ENCODE peak calls at places on chromosomes 6 and 20, in nine cellular contexts. H is breast epithelium; F is hypothalamus; R is kidney glomerular epithelial cell; K is HS-27A; V is GM12864; L is stimulated activated naive CD4-positive, alpha-beta T cell; U is stimulated activated CD4-positive, alpha-beta T cell treated with anti-CD3 and anti-CD28 coated beads, Interleukin-15, amount 100 ng/mL, for 48 hours; W is effector memory CD8-positive, alpha-beta T cell. O is an unnamed sample.

GRCh38 chr6:119676971-119677370 is 327.4 kb upstream of the MAN1A1 start:
- DNase-seq in F (no peak), V (no peak), R (no peak), W (no peak), L (no peak), U (no peak), H (no peak), K (no peak), O (peak)

GRCh38 chr20:25339608-25340007 is 51.0 kb downstream of the ABHD12 start:
- DNase-seq in U (no peak), W (no peak), R (no peak), V (no peak), K (no peak), F (no peak), L (no peak), H (no peak), O (no peak)

GRCh38 chr6:157755752-157756411 is 67.2 kb upstream of the SNX9 start:
- DNase-seq in V (no peak), F (no peak), U (peak), L (peak), R (no peak), K (no peak), W (no peak), H (no peak), O (no peak)

GRCh38 chr6:109059591-109060021 is 35.0 kb downstream of the SESN1 start:
- DNase-seq in U (no peak), W (peak), H (no peak), V (no peak), R (peak), L (peak), F (no peak), K (no peak), O (peak)

GRCh38 chr6:144340541-144341371 is 55.6 kb downstream of the UTRN start:
- DNase-seq in H (no peak), R (no peak), V (no peak), F (no peak), K (no peak), W (no peak), U (no peak), L (no peak), O (no peak)

GRCh38 chr6:136371951-136372350 is 82.3 kb upstream of the BCLAF1 start:
- DNase-seq in L (no peak), R (no peak), U (no peak), H (no peak), K (no peak), V (no peak), W (no peak), F (no peak), O (no peak)

GRCh38 chr6:129368970-129369369 is 341.0 kb downstream of the ARHGAP18 start:
- DNase-seq in V (no peak), U (no peak), K (no peak), F (no peak), L (no peak), R (no peak), H (no peak), W (no peak), O (no peak)

GRCh38 chr6:13924949-13925881 is at the start of gene RNF182:
- DNase-seq in U (no peak), L (peak), R (no peak), F (no peak), H (no peak), W (peak), V (no peak), K (no peak), O (peak)

GRCh38 chr6:106729848-106730247 is 100.5 kb downstream of the QRSL1 start:
- DNase-seq in U (no peak), H (no peak), L (no peak), F (no peak), R (no peak), V (peak), K (no peak), W (no peak), O (no peak)

GRCh38 chr6:37056112-37056403 is 50.6 kb downstream of the FGD2 start:
- DNase-seq in U (no peak), R (no peak), H (no peak), V (no peak), W (no peak), L (no peak), F (no peak), K (no peak), O (no peak)

GRCh38 chr6:156859686-156860085 is 82.5 kb downstream of the ARID1B start:
- DNase-seq in W (no peak), F (no peak), V (no peak), H (no peak), R (no peak), K (no peak), U (no peak), L (no peak), O (no peak)

GRCh38 chr6:87393026-87393622 is 14.6 kb upstream of the CFAP206 start:
- DNase-seq in L (peak), U (no peak), R (peak), F (no peak), H (no peak), W (peak), K (no peak), V (peak), O (peak)

GRCh38 chr20:63446174-63447024 is 26.1 kb downstream of the KCNQ2 start:
- DNase-seq in L (no peak), K (no peak), F (peak), W (no peak), U (no peak), H (no peak), V (no peak), R (no peak), O (no peak)

GRCh38 chr6:157374889-157375443 is 6.0 kb upstream of the ZDHHC14 start:
- DNase-seq in L (no peak), F (no peak), H (no peak), W (no peak), U (no peak), V (no peak), K (no peak), R (no peak), O (no peak)

GRCh38 chr6:20873425-20874190 is 339.4 kb downstream of the CDKAL1 start:
- DNase-seq in K (no peak), L (no peak), F (no peak), V (no peak), H (no peak), U (no peak), W (no peak), R (no peak), O (peak)

GRCh38 chr20:18388860-18389259 is 78.0 kb downstream of the DZANK1 start:
- DNase-seq in R (peak), L (no peak), F (no peak), H (no peak), W (no peak), U (no peak), K (peak), V (no peak), O (peak)

GRCh38 chr6:47133230-47134000 is 91.3 kb upstream of the ADGRF1 start:
- DNase-seq in H (no peak), W (no peak), R (no peak), U (no peak), L (no peak), K (no peak), V (no peak), F (no peak), O (no peak)